ENCODE peak calls at places on chromosomes 7 and 10, in four cellular contexts. I is K562, E is GM12878, Y is GM12892. C is an unnamed sample.

GRCh38 chr10:32346551-32347362 is at the start of gene EPC1:
- DNase-seq in I (peak; percentile 90), E (peak; percentile 63), Y (peak; percentile 87), C (peak; percentile 88)

GRCh38 chr10:53122265-53122664 is 349.7 kb upstream of the MBL2 start:
- DNase-seq in Y (no peak), E (no peak), I (no peak), C (no peak)

GRCh38 chr7:41695661-41696322 is 7.1 kb downstream of the INHBA start:
- DNase-seq in E (no peak), I (no peak), Y (no peak), C (no peak)

GRCh38 chr10:62818426-62819011 is 2.4 kb upstream of the EGR2 start:
- DNase-seq in I (peak; percentile 27), E (no peak), Y (no peak), C (no peak)

GRCh38 chr10:104139221-104139620 is 17.2 kb downstream of the SFR1 start:
- DNase-seq in I (no peak), Y (no peak), E (no peak), C (no peak)

GRCh38 chr10:69801434-69802315 is at the start of gene COL13A1:
- DNase-seq in Y (no peak), I (peak; percentile 29), E (no peak), C (peak; percentile 28)

GRCh38 chr10:7901261-7901660 is 83.0 kb downstream of the TAF3 start:
- DNase-seq in I (no peak), E (no peak), Y (no peak), C (no peak)

GRCh38 chr7:95104739-95105138 is 197.3 kb downstream of the PPP1R9A start:
- DNase-seq in E (no peak), I (no peak), Y (no peak), C (no peak)

GRCh38 chr7:93914581-93915066 is 6.9 kb upstream of the GNG11 start:
- DNase-seq in I (no peak), Y (no peak), E (no peak), C (no peak)

GRCh38 chr10:6128591-6129383 is 40.0 kb downstream of the RBM17 start:
- DNase-seq in E (no peak), Y (no peak), I (no peak), C (no peak)

GRCh38 chr7:16804674-16805439 is at the start of gene AGR2:
- DNase-seq in I (no peak), Y (no peak), E (no peak), C (no peak)

GRCh38 chr7:90409667-90410066 is 6.4 kb downstream of the CLDN12 start:
- DNase-seq in Y (no peak), I (no peak), E (no peak), C (no peak)

GRCh38 chr10:45454262-45454661 is 80.2 kb downstream of the ALOX5 start:
- DNase-seq in E (no peak), Y (no peak), I (no peak), C (no peak)

GRCh38 chr7:479948-480499 is 39.6 kb downstream of the PDGFA start:
- DNase-seq in E (no peak), Y (no peak), I (peak; percentile 28), C (no peak)

GRCh38 chr10:5089869-5090268 is 4.3 kb upstream of the AKR1C3 start:
- DNase-seq in Y (no peak), I (no peak), E (no peak), C (no peak)

GRCh38 chr10:103244663-103245271 is 920 bp upstream of the RPEL1 start:
- DNase-seq in Y (peak; percentile 61), E (peak; percentile 47), I (peak; percentile 75), C (peak; percentile 74)

GRCh38 chr10:65571011-65571570 is 1354.7 kb upstream of the LRRTM3 start:
- DNase-seq in I (no peak), Y (no peak), E (no peak), C (no peak)

GRCh38 chr7:140525741-140526140 is 46.4 kb upstream of the MKRN1 start:
- DNase-seq in I (peak; percentile 23), Y (no peak), E (no peak), C (no peak)

GRCh38 chr7:33774762-33775523 is 130.4 kb upstream of the BMPER start:
- DNase-seq in I (no peak), E (no peak), Y (no peak), C (no peak)

GRCh38 chr7:98539865-98540264 is 77.2 kb upstream of the NPTX2 start:
- DNase-seq in E (no peak), I (no peak), Y (no peak), C (no peak)

GRCh38 chr7:101223528-101223927 is 5.6 kb downstream of the ZNHIT1 start:
- DNase-seq in Y (no peak), E (no peak), I (no peak), C (no peak)
- TF ChIP-seq POLR2AphosphoS5 in Y (no peak), E (no peak), I (no peak), C (no peak)

DNA sequence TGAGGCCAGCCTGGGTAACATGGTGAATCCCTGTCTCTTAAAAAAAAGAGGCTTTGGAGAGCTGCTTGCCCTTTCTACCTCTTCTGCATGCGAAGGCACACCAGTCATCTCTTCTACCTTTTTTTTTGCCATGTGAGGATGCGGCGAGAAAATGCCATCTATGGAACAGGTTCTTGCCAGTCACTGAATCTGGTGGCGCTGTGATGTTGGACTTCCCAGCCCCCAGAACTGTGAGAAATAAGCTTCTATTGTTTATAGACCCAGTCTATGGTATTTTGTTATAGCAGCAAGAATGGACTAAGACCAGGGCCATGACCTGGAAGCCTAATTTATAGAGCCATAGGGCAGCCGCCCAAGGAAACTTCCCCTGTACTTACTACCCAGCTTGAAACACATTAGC is 112.9 kb downstream of the HIP1 start:
- DNase-seq in Y (no peak), I (no peak), E (no peak), C (no peak)
- TF ChIP-seq TAF1 in Y (no peak), I (no peak), E (no peak), C (no peak)

DNA sequence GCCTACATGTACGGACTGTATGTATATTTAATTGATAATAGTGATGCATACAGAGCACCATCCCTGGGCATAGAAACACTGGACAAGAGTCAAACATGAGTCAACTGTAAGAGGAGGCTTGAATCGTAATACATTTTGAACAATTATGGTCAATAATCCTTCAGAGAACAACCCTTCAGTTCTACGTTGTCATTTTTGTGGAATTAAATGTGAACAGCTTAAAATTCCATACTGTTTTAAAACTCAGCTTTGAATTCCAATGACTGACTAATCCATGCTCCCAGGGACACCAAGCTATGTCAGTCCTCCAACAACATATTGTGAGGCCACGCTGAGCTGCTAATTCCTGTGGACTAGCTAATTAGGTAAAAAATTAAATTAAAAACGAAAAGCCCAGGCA is 41.5 kb upstream of the KMT2E start:
- DNase-seq in E (no peak), I (no peak), Y (no peak), C (no peak)
- TF ChIP-seq POLR2AphosphoS5 in E (no peak), I (no peak), Y (no peak), C (no peak)

GRCh38 chr7:137480401-137480800 is 136.9 kb upstream of the PTN start:
- DNase-seq in Y (no peak), I (no peak), E (no peak), C (no peak)

GRCh38 chr7:137474627-137475026 is 131.1 kb upstream of the PTN start:
- DNase-seq in Y (no peak), I (no peak), E (no peak), C (no peak)

GRCh38 chr7:137480824-137481365 is 137.4 kb upstream of the PTN start:
- DNase-seq in I (no peak), E (no peak), Y (no peak), C (no peak)

GRCh38 chr7:137475966-137476365 is 132.4 kb upstream of the PTN start:
- DNase-seq in E (no peak), I (no peak), Y (no peak), C (no peak)

DNA sequence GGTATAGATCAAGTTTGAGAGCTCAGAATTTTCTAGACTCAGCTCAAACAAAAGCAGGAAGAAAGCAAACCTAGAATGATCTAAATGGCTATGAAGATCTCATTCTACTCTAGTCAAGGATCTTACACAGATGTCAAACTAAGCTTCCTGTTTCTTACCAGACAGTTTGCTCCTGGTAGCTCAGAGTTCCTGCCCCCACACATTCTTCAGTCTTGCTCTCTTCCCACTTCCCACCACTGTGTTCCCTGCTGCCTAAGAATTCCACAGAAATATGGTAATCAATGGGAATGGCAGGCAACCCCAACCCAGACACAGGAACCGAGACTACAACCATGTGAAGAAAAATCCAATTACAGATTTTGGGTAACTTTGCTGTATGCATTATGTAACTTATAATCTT is 133.4 kb upstream of the PTN start:
- DNase-seq in E (no peak), I (no peak), Y (no peak), C (no peak)
- TF ChIP-seq TAF1 in E (no peak), I (no peak), Y (no peak), C (no peak)

DNA sequence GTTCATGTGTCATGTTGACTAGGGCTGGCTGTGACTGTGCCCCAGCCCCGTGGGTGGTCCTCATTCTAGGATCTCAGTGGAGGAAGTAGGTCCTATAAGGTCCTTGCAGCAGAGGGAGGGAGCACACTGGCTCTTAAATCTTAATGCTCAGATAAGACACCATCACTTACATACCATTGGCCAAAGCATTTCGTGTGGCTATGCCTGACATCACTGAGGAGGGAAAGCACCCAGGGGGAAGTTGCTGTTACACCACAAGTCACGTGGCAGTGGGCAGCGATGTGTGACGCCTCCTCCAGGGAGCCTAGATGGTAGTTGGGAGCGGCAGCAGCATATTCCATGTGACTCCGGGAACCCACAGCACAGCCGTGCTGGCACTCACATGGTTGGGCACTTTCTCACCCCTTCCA is 224.7 kb upstream of the SH2B2 start:
- DNase-seq in I (no peak), E (peak; percentile 82), Y (peak; percentile 67), C (peak; percentile 62)
- TF ChIP-seq POLR2AphosphoS5 in I (no peak), E (peak; percentile 68), Y (no peak), C (no peak)